ENCODE peak calls at places on chromosomes 1 and 21, in five cellular contexts. Q is progenitor cell of endocrine pancreas, R is sigmoid colon, T is B cell, B is astrocyte of the spinal cord. F is an unnamed sample.

GRCh38 chr1:9872430-9873165 is 37.5 kb downstream of the CTNNBIP1 start:
- DNase-seq in T (no peak), B (peak), R (no peak), Q (no peak), F (no peak)

GRCh38 chr1:244792188-244792850 is 43.1 kb upstream of the COX20 start:
- DNase-seq in Q (no peak), R (no peak), T (no peak), B (no peak), F (no peak)

GRCh38 chr1:75257424-75257823 is 123.2 kb downstream of the LHX8 start:
- DNase-seq in B (no peak), T (no peak), Q (no peak), R (no peak), F (no peak)

GRCh38 chr1:193634470-193634869 is 448.1 kb upstream of the B3GALT2 start:
- DNase-seq in Q (no peak), B (no peak), R (no peak), T (no peak), F (no peak)

GRCh38 chr1:230849451-230850194 is 18.7 kb downstream of the C1orf198 start:
- DNase-seq in R (peak), T (no peak), B (peak), Q (no peak), F (no peak)

GRCh38 chr1:154711416-154711815 is 103.4 kb upstream of the ADAR start:
- DNase-seq in B (no peak), R (no peak), Q (no peak), T (no peak), F (no peak)

GRCh38 chr1:24406783-24407182 is 6.8 kb downstream of the STPG1 start:
- DNase-seq in Q (no peak), T (no peak), B (no peak), R (no peak), F (no peak)

GRCh38 chr1:38741341-38741740 is 118.2 kb downstream of the RRAGC start:
- DNase-seq in T (no peak), R (no peak), B (no peak), Q (no peak), F (no peak)

GRCh38 chr1:230713915-230714764 is at the start of gene AGT:
- DNase-seq in R (peak), Q (no peak), T (no peak), B (peak), F (no peak)

GRCh38 chr1:156616463-156616862 is 2.8 kb upstream of the HAPLN2 start:
- DNase-seq in B (peak), R (peak), Q (no peak), T (no peak), F (no peak)
- TF ChIP-seq CTCF in B (no peak), R (no peak), Q (no peak), T (no peak), F (no peak)

DNA sequence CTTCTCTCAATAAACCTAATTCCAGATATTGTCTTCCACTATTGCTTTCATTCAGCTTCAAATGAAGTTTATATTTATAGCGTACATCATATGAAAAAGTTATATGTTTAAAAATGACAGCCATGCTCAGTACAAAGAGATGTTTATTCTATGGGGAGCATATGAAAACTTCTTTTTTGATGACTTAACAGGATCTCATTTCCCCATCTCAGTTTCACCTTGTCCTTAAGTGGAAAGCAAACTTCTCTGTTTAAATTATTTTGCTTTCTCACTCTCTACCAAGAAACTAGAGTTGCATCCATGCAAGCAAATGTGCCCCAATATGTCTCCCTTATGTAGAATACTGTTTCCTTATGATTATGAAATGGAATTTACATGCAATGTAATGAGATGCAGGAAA is 799.5 kb upstream of the RGS18 start:
- DNase-seq in T (no peak), R (no peak), B (no peak), Q (no peak), F (no peak)
- TF ChIP-seq CTCF in T (no peak), R (no peak), B (no peak), Q (no peak), F (no peak)

DNA sequence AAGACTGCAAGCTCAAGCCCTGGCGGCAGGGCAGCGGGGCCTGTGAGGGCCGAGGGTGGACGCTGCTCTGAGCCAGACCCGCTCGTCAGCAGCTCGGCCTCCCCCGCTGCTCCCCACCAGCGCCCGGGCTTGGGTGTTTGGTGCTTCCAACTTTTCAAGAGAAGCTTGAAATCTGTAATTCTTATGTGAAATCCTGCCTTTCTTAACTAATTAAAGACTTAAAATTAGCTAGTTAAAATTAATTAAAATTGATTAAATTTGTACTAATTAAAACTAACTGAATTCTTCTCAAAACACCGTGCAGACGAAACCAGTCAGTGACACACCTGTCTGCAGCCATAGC is 14.0 kb upstream of the SLC19A1 start:
- DNase-seq in B (no peak), Q (no peak), T (no peak), R (no peak), F (no peak)
- TF ChIP-seq CTCF in B (no peak), Q (no peak), T (no peak), R (no peak), F (no peak)

GRCh38 chr1:188715566-188715965 is 1762.1 kb downstream of the BRINP3 start:
- DNase-seq in B (no peak), T (no peak), Q (no peak), R (no peak), F (no peak)
- TF ChIP-seq CTCF in B (no peak), T (no peak), Q (peak), R (no peak), F (no peak)

DNA sequence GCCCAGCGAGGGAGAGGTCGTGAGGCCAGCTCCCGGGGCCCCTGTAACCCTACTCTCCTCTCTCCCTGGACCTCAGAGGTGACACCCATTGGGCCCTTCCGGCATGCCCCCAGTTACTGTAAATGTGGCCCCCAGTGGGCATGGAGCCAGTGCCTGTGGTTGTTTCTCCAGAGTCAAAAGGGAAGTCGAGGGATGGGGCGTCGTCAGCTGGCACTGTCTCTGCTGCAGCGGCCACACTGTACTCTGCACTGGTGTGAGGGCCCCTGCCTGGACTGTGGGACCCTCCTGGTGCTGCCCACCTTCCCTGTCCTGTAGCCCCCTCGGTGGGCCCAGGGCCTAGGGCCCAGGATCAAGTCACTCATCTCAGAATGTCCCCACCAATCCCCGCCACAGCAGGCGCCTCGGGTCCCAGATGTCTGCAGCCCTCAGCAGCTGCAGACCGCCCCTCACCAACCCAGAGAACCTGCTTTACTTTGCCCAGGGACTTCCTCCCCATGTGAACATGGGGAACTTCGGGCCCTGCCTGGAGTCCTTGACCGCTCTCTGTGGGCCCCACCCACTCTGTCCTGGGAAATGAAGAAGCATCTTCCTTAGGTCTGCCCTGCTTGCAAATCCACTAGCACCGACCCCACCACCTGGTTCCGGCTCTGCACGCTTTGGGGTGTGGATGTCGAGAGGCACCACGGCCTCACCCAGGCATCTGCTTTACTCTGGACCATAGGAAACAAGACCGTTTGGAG is 23.7 kb upstream of the TNFRSF1B start:
- DNase-seq in Q (no peak), R (peak), B (no peak), T (no peak), F (no peak)
- TF ChIP-seq CTCF in Q (no peak), R (no peak), B (no peak), T (no peak), F (no peak)

DNA sequence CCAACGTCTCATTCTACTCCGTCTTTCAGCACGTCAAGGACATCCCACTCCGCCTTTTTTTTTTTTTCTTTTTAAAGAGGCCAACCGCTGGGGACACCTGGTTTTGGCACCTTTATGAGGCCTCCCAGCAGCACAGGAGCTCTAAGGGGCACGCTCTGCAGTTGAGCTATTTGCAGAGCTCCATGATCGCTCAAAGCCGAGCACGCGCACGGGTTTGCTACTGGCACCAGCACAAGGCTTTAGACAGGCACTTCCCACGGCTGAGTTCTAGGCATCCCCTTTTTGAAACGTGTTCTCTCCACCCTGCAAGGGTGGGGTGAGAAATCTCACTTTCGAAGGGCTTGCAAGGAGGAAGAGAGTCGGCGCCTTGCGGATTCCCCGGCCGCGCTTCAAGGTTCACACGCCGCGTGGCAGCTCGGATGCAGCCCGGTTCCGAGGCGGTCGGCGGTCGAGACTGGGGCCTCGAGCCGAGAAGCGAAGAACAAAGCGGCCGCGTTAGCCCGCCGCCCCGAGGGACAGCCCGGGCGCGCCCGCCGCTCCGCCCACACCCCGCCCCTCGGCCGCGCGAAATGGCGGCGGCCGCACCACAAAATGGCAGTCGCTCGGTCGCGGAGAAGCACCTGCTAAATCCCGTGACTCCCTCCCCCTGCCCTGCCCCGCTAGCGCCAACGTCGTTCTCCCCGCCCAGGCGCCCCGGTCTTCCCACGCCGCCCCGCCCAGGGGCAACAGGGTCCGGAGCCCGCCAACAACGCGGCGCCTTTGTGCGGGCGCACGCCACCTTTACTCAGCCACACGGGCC is 12.9 kb upstream of the SPEN start:
- DNase-seq in B (peak), R (peak), Q (peak), T (peak), F (peak)
- TF ChIP-seq CTCF in B (no peak), R (no peak), Q (no peak), T (no peak), F (no peak)

DNA sequence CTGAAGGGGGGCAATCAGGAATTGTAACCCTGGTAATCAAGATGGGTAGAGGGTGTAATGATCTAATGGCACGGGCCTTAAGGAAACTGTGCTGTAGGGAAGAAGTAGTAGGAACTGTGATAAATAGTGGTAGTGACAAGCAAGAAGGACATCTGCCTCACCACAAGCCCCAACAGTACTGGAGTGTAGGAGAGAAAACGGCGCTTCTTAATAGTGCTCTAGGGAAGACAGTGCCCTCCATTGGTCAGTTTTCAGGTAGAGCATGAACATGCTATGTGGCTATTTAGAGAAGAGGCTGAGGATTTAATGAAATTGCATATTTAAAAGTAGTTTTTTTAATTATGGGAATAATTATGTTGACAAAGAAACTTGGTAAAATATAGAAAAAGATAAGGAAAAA is 32.2 kb downstream of the SLC30A7 start:
- DNase-seq in B (no peak), R (no peak), T (no peak), Q (no peak), F (no peak)
- TF ChIP-seq CTCF in B (peak), R (no peak), T (no peak), Q (peak), F (no peak)

DNA sequence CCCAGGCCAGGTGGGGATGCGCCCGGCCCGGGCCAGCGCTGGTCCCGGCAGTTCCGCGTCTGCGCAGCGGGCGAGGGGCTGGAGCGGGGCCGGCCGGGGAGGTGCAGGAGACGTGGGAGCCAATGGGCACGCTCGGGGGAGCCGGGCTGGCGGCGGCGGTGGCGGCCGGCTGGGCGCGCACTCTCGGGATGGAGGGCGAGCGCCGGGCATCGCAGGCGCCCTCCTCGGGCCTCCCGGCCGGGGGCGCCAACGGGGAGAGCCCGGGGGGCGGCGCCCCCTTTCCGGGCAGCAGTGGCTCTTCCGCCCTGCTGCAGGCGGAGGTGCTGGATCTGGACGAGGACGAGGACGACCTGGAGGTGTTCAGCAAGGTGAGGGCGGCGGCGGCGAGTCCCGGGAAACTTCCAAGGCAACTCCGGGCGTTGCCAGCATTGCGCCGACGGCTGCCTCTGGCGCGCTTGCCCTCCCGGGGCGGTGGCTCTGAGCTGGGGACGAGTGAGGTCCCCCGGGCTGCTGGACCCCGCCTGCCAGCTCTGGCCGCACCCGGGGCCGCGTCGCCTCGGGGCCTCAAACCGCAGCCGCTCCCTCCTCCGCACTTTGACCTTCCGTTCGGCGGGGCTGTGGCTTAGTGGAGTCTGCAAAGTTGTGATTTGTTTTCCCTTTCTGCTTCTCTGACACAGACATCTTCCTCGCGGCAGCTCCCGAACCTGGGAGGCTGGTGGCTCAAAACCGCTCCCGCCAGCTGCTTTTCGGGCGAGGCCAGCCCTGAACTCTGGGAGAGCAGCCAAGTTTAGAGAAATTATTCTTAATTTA is at the start of gene SNX7:
- DNase-seq in B (peak), Q (peak), T (no peak), R (peak), F (no peak)
- TF ChIP-seq CTCF in B (peak), Q (peak), T (no peak), R (no peak), F (no peak)

GRCh38 chr1:114122891-114123621 is 30.6 kb downstream of the SYT6 start:
- DNase-seq in Q (no peak), R (peak), B (peak), T (no peak), F (no peak)
- TF ChIP-seq CTCF in Q (no peak), R (no peak), B (no peak), T (no peak), F (no peak)

F was measured in CD4-positive, alpha-beta T cell.